ENCODE peak calls at places on chromosomes 7 and 10, in five cellular contexts. One of them, this sample, is unnamed.

GRCh38 chr7:925601-926000 is 28.9 kb downstream of the ADAP1 start:
- DNase-seq in IMR-90: no peak
- DNase-seq in lower lobe of right lung: peak
- DNase-seq in psoas muscle: peak
- DNase-seq in heart right ventricle: peak
- DNase-seq in this sample: no peak

GRCh38 chr10:28987555-28988320 is 301.1 kb upstream of the LYZL1 start:
- DNase-seq in IMR-90: no peak
- DNase-seq in lower lobe of right lung: no peak
- DNase-seq in psoas muscle: no peak
- DNase-seq in heart right ventricle: no peak
- DNase-seq in this sample: no peak

GRCh38 chr7:16998481-16999051 is 116.8 kb upstream of the AGR3 start:
- DNase-seq in IMR-90: no peak
- DNase-seq in lower lobe of right lung: peak
- DNase-seq in psoas muscle: no peak
- DNase-seq in heart right ventricle: no peak
- DNase-seq in this sample: no peak

GRCh38 chr10:36325815-36326214 is 683.7 kb upstream of the FZD8 start:
- DNase-seq in IMR-90: no peak
- DNase-seq in lower lobe of right lung: no peak
- DNase-seq in psoas muscle: no peak
- DNase-seq in heart right ventricle: no peak
- DNase-seq in this sample: no peak

GRCh38 chr7:29319719-29320521 is 125.3 kb downstream of the CHN2 start:
- DNase-seq in IMR-90: no peak
- DNase-seq in lower lobe of right lung: no peak
- DNase-seq in psoas muscle: no peak
- DNase-seq in heart right ventricle: no peak
- DNase-seq in this sample: no peak

GRCh38 chr7:106167439-106168136 is 55.5 kb upstream of the SYPL1 start:
- DNase-seq in IMR-90: no peak
- DNase-seq in lower lobe of right lung: no peak
- DNase-seq in psoas muscle: no peak
- DNase-seq in heart right ventricle: no peak
- DNase-seq in this sample: peak

GRCh38 chr10:17795088-17795487 is 14.1 kb upstream of the MRC1 start:
- DNase-seq in IMR-90: no peak
- DNase-seq in lower lobe of right lung: no peak
- DNase-seq in psoas muscle: no peak
- DNase-seq in heart right ventricle: no peak
- DNase-seq in this sample: no peak

GRCh38 chr7:159144756-159145543 is at the start of gene VIPR2:
- DNase-seq in IMR-90: no peak
- DNase-seq in lower lobe of right lung: no peak
- DNase-seq in psoas muscle: peak
- DNase-seq in heart right ventricle: peak
- DNase-seq in this sample: no peak

GRCh38 chr10:71429929-71430328 is 33.2 kb downstream of the CDH23 start:
- DNase-seq in IMR-90: no peak
- DNase-seq in lower lobe of right lung: no peak
- DNase-seq in psoas muscle: no peak
- DNase-seq in heart right ventricle: no peak
- DNase-seq in this sample: no peak

GRCh38 chr7:108461855-108462254 is 5.6 kb upstream of the NRCAM start:
- DNase-seq in IMR-90: no peak
- DNase-seq in lower lobe of right lung: no peak
- DNase-seq in psoas muscle: no peak
- DNase-seq in heart right ventricle: no peak
- DNase-seq in this sample: peak

GRCh38 chr7:149625339-149625946 is 127.8 kb upstream of the ZNF746 start:
- DNase-seq in IMR-90: peak
- DNase-seq in lower lobe of right lung: peak
- DNase-seq in psoas muscle: peak
- DNase-seq in heart right ventricle: peak
- DNase-seq in this sample: peak

GRCh38 chr10:100996678-100997363 is 2.8 kb upstream of the LZTS2 start:
- DNase-seq in IMR-90: no peak
- DNase-seq in lower lobe of right lung: no peak
- DNase-seq in psoas muscle: no peak
- DNase-seq in heart right ventricle: peak
- DNase-seq in this sample: no peak

GRCh38 chr7:50659329-50659965 is 94.2 kb upstream of the DDC start:
- DNase-seq in IMR-90: no peak
- DNase-seq in lower lobe of right lung: no peak
- DNase-seq in psoas muscle: no peak
- DNase-seq in heart right ventricle: no peak
- DNase-seq in this sample: no peak

GRCh38 chr10:31871266-31871887 is 57.3 kb downstream of the ARHGAP12 start:
- DNase-seq in IMR-90: peak
- DNase-seq in lower lobe of right lung: no peak
- DNase-seq in psoas muscle: no peak
- DNase-seq in heart right ventricle: no peak
- DNase-seq in this sample: no peak

GRCh38 chr7:71735961-71736556 is 604.1 kb downstream of the GALNT17 start:
- DNase-seq in IMR-90: peak
- DNase-seq in lower lobe of right lung: peak
- DNase-seq in psoas muscle: peak
- DNase-seq in heart right ventricle: no peak
- DNase-seq in this sample: peak

GRCh38 chr7:141877365-141877764 is 36.1 kb upstream of the PRSS37 start:
- DNase-seq in IMR-90: no peak
- DNase-seq in lower lobe of right lung: no peak
- DNase-seq in psoas muscle: no peak
- DNase-seq in heart right ventricle: no peak
- DNase-seq in this sample: no peak

GRCh38 chr7:41758321-41758720 is 55.4 kb upstream of the INHBA start:
- DNase-seq in IMR-90: no peak
- DNase-seq in lower lobe of right lung: no peak
- DNase-seq in psoas muscle: no peak
- DNase-seq in heart right ventricle: no peak
- DNase-seq in this sample: no peak

GRCh38 chr10:49500420-49500819 is 38.5 kb downstream of the ERCC6 start:
- DNase-seq in IMR-90: no peak
- DNase-seq in lower lobe of right lung: no peak
- DNase-seq in psoas muscle: no peak
- DNase-seq in heart right ventricle: no peak
- DNase-seq in this sample: no peak

GRCh38 chr10:43867113-43867512 is 218.4 kb upstream of the ZNF32 start:
- DNase-seq in IMR-90: no peak
- DNase-seq in lower lobe of right lung: no peak
- DNase-seq in psoas muscle: no peak
- DNase-seq in heart right ventricle: no peak
- DNase-seq in this sample: no peak

GRCh38 chr10:79938728-79939380 is 10.1 kb downstream of the SFTPD start:
- DNase-seq in IMR-90: no peak
- DNase-seq in lower lobe of right lung: peak
- DNase-seq in psoas muscle: peak
- DNase-seq in heart right ventricle: no peak
- DNase-seq in this sample: no peak

GRCh38 chr7:120677535-120677934 is 180.4 kb downstream of the TSPAN12 start:
- DNase-seq in IMR-90: no peak
- DNase-seq in lower lobe of right lung: no peak
- DNase-seq in psoas muscle: no peak
- DNase-seq in heart right ventricle: no peak
- DNase-seq in this sample: no peak
- TF ChIP-seq CTCF in IMR-90: no peak
- TF ChIP-seq CTCF in lower lobe of right lung: no peak
- TF ChIP-seq CTCF in psoas muscle: no peak
- TF ChIP-seq CTCF in heart right ventricle: no peak
- TF ChIP-seq CTCF in this sample: no peak

GRCh38 chr10:111207525-111207924 is 130.7 kb downstream of the ADRA2A start:
- DNase-seq in IMR-90: no peak
- DNase-seq in lower lobe of right lung: no peak
- DNase-seq in psoas muscle: no peak
- DNase-seq in heart right ventricle: no peak
- DNase-seq in this sample: no peak
- TF ChIP-seq CTCF in IMR-90: peak
- TF ChIP-seq CTCF in lower lobe of right lung: peak
- TF ChIP-seq CTCF in psoas muscle: peak
- TF ChIP-seq CTCF in heart right ventricle: peak
- TF ChIP-seq CTCF in this sample: no peak

GRCh38 chr7:91050677-91051076 is 213.6 kb upstream of the FZD1 start:
- DNase-seq in IMR-90: no peak
- DNase-seq in lower lobe of right lung: no peak
- DNase-seq in psoas muscle: no peak
- DNase-seq in heart right ventricle: no peak
- DNase-seq in this sample: peak

GRCh38 chr7:91054374-91054773 is 209.9 kb upstream of the FZD1 start:
- DNase-seq in IMR-90: peak
- DNase-seq in lower lobe of right lung: no peak
- DNase-seq in psoas muscle: no peak
- DNase-seq in heart right ventricle: no peak
- DNase-seq in this sample: no peak

GRCh38 chr7:91051966-91052365 is 212.3 kb upstream of the FZD1 start:
- DNase-seq in IMR-90: no peak
- DNase-seq in lower lobe of right lung: no peak
- DNase-seq in psoas muscle: no peak
- DNase-seq in heart right ventricle: no peak
- DNase-seq in this sample: no peak

GRCh38 chr7:91055219-91055618 is 209.0 kb upstream of the FZD1 start:
- DNase-seq in IMR-90: no peak
- DNase-seq in lower lobe of right lung: no peak
- DNase-seq in psoas muscle: no peak
- DNase-seq in heart right ventricle: no peak
- DNase-seq in this sample: no peak
- TF ChIP-seq CTCF in IMR-90: no peak
- TF ChIP-seq CTCF in lower lobe of right lung: no peak
- TF ChIP-seq CTCF in psoas muscle: no peak
- TF ChIP-seq CTCF in heart right ventricle: no peak
- TF ChIP-seq CTCF in this sample: peak

GRCh38 chr7:100126239-100126930 is 382 bp upstream of the MBLAC1 start:
- DNase-seq in IMR-90: no peak
- DNase-seq in lower lobe of right lung: no peak
- DNase-seq in psoas muscle: no peak
- DNase-seq in heart right ventricle: no peak
- DNase-seq in this sample: no peak
- TF ChIP-seq CTCF in IMR-90: no peak
- TF ChIP-seq CTCF in lower lobe of right lung: no peak
- TF ChIP-seq CTCF in psoas muscle: no peak
- TF ChIP-seq CTCF in heart right ventricle: no peak
- TF ChIP-seq CTCF in this sample: no peak

GRCh38 chr10:78290131-78290750 is 256.6 kb downstream of the RPS24 start:
- DNase-seq in IMR-90: peak
- DNase-seq in lower lobe of right lung: no peak
- DNase-seq in psoas muscle: no peak
- DNase-seq in heart right ventricle: no peak
- DNase-seq in this sample: no peak
- TF ChIP-seq CTCF in IMR-90: no peak
- TF ChIP-seq CTCF in lower lobe of right lung: no peak
- TF ChIP-seq CTCF in psoas muscle: no peak
- TF ChIP-seq CTCF in heart right ventricle: no peak
- TF ChIP-seq CTCF in this sample: no peak

GRCh38 chr7:82443044-82443800 is at the start of gene CACNA2D1:
- DNase-seq in IMR-90: no peak
- DNase-seq in lower lobe of right lung: no peak
- DNase-seq in psoas muscle: peak
- DNase-seq in heart right ventricle: peak
- DNase-seq in this sample: no peak

GRCh38 chr7:82441916-82442478 is 1.6 kb downstream of the CACNA2D1 start:
- DNase-seq in IMR-90: peak
- DNase-seq in lower lobe of right lung: no peak
- DNase-seq in psoas muscle: no peak
- DNase-seq in heart right ventricle: no peak
- DNase-seq in this sample: peak

GRCh38 chr7:82444220-82445049 is 858 bp upstream of the CACNA2D1 start:
- DNase-seq in IMR-90: no peak
- DNase-seq in lower lobe of right lung: no peak
- DNase-seq in psoas muscle: no peak
- DNase-seq in heart right ventricle: no peak
- DNase-seq in this sample: peak

GRCh38 chr7:82443801-82444219 is 233 bp upstream of the CACNA2D1 start:
- DNase-seq in IMR-90: peak
- DNase-seq in lower lobe of right lung: peak
- DNase-seq in psoas muscle: peak
- DNase-seq in heart right ventricle: peak
- DNase-seq in this sample: peak

GRCh38 chr7:82442492-82443043 is 1.0 kb downstream of the CACNA2D1 start:
- DNase-seq in IMR-90: peak
- DNase-seq in lower lobe of right lung: no peak
- DNase-seq in psoas muscle: peak
- DNase-seq in heart right ventricle: no peak
- DNase-seq in this sample: peak
- TF ChIP-seq CTCF in IMR-90: no peak
- TF ChIP-seq CTCF in lower lobe of right lung: no peak
- TF ChIP-seq CTCF in psoas muscle: no peak
- TF ChIP-seq CTCF in heart right ventricle: no peak
- TF ChIP-seq CTCF in this sample: no peak